ENCODE peak calls at places on chromosomes 11 and 22, in eight cellular contexts. N is lower lobe of right lung; T is effector memory CD4-positive, alpha-beta T cell; W is PC-3; K is activated T-helper 9 cell treated with anti-CD3 and anti-CD28 coated beads, Interleukin-2, amount 50 U/mL, for 16 hours; E is transverse colon; R is A172; C is astrocyte of the spinal cord. F is an unnamed sample.

GRCh38 chr11:102546427-102546826 is 15.9 kb upstream of the MMP7 start:
- DNase-seq in N (no peak), T (no peak), W (no peak), K (no peak), E (no peak), R (peak), C (peak), F (no peak)

GRCh38 chr11:35487532-35488078 is 37.8 kb downstream of the PAMR1 start:
- DNase-seq in N (no peak), T (no peak), W (peak), K (no peak), E (no peak), R (peak), C (peak), F (no peak)

GRCh38 chr11:74926304-74927030 is 22.4 kb downstream of the XRRA1 start:
- DNase-seq in N (no peak), T (no peak), W (peak), K (no peak), E (no peak), R (peak), C (peak), F (no peak)

GRCh38 chr11:65298131-65298535 is 16.5 kb upstream of the CDC42EP2 start:
- DNase-seq in N (peak), T (no peak), W (no peak), K (no peak), E (peak), R (no peak), C (peak), F (peak)

GRCh38 chr22:41048791-41049717 is 43.3 kb upstream of the EP300 start:
- DNase-seq in N (peak), T (no peak), W (no peak), K (no peak), E (peak), R (peak), C (peak), F (peak)

GRCh38 chr11:11022126-11022730 is 164.4 kb upstream of the ZBED5 start:
- DNase-seq in N (no peak), T (no peak), W (peak), K (no peak), E (no peak), R (peak), C (peak), F (no peak)

GRCh38 chr22:28032896-28033295 is 113.8 kb upstream of the PITPNB start:
- DNase-seq in N (no peak), T (no peak), W (no peak), K (no peak), E (no peak), R (no peak), C (no peak), F (no peak)

GRCh38 chr11:61026121-61027031 is 54.9 kb downstream of the CD6 start:
- DNase-seq in N (no peak), T (peak), W (no peak), K (no peak), E (peak), R (no peak), C (no peak), F (no peak)

GRCh38 chr11:79963886-79964660 is 523.2 kb upstream of the TENM4 start:
- DNase-seq in N (no peak), T (no peak), W (no peak), K (no peak), E (no peak), R (no peak), C (no peak), F (no peak)

GRCh38 chr22:36422287-36423014 is 34.7 kb upstream of the MYH9 start:
- DNase-seq in N (no peak), T (no peak), W (no peak), K (no peak), E (no peak), R (no peak), C (no peak), F (no peak)

GRCh38 chr11:126544311-126545056 is 189.0 kb downstream of the ST3GAL4 start:
- DNase-seq in N (no peak), T (no peak), W (peak), K (no peak), E (peak), R (peak), C (peak), F (no peak)

GRCh38 chr22:27094633-27095308 is 437.4 kb downstream of the MIAT start:
- DNase-seq in N (no peak), T (no peak), W (no peak), K (no peak), E (no peak), R (no peak), C (peak), F (no peak)

GRCh38 chr11:35101223-35101622 is 37.7 kb upstream of the CD44 start:
- DNase-seq in N (no peak), T (no peak), W (peak), K (no peak), E (no peak), R (no peak), C (no peak), F (no peak)

GRCh38 chr11:127627629-127628462 is 627.3 kb upstream of the KIRREL3 start:
- DNase-seq in N (no peak), T (no peak), W (no peak), K (no peak), E (peak), R (peak), C (no peak), F (peak)

GRCh38 chr11:105611837-105612480 is 2.1 kb downstream of the GRIA4 start:
- DNase-seq in N (no peak), T (no peak), W (no peak), K (no peak), E (no peak), R (no peak), C (no peak), F (no peak)

GRCh38 chr11:76186776-76187279 is 19.5 kb downstream of the WNT11 start:
- DNase-seq in N (no peak), T (no peak), W (no peak), K (no peak), E (no peak), R (no peak), C (no peak), F (no peak)

GRCh38 chr11:46741600-46742484 is 22.8 kb downstream of the F2 start:
- DNase-seq in N (no peak), T (no peak), W (no peak), K (no peak), E (no peak), R (no peak), C (no peak), F (peak)

GRCh38 chr11:35042265-35042664 is 96.7 kb upstream of the CD44 start:
- DNase-seq in N (no peak), T (no peak), W (no peak), K (no peak), E (no peak), R (no peak), C (no peak), F (no peak)

GRCh38 chr22:43351966-43352345 is 8.8 kb upstream of the SCUBE1 start:
- DNase-seq in N (no peak), T (no peak), W (no peak), K (no peak), E (no peak), R (no peak), C (no peak), F (no peak)

GRCh38 chr11:113877673-113878060 is 2.3 kb upstream of the USP28 start:
- DNase-seq in N (no peak), T (no peak), W (no peak), K (no peak), E (no peak), R (no peak), C (no peak), F (no peak)

GRCh38 chr11:132202621-132203020 is 832.2 kb downstream of the NTM start:
- DNase-seq in N (no peak), T (no peak), W (no peak), K (no peak), E (no peak), R (no peak), C (peak), F (no peak)

GRCh38 chr11:30381879-30382278 is 59.0 kb downstream of the ARL14EP start:
- DNase-seq in N (no peak), T (no peak), W (no peak), K (no peak), E (no peak), R (no peak), C (no peak), F (no peak)

GRCh38 chr11:93784935-93785360 is 866 bp downstream of the MED17 start:
- DNase-seq in N (no peak), T (no peak), W (no peak), K (no peak), E (no peak), R (no peak), C (no peak), F (no peak)

GRCh38 chr11:1546536-1547466 is 25.3 kb downstream of the DUSP8 start:
- DNase-seq in N (no peak), T (no peak), W (peak), K (no peak), E (peak), R (peak), C (no peak), F (peak)

GRCh38 chr11:86218125-86219081 is 26.1 kb upstream of the EED start:
- DNase-seq in N (peak), T (peak), W (peak), K (peak), E (peak), R (peak), C (peak), F (peak)

GRCh38 chr11:65274734-65275682 is 13.2 kb downstream of the POLA2 start:
- DNase-seq in N (peak), T (peak), W (peak), K (no peak), E (peak), R (peak), C (peak), F (peak)

GRCh38 chr11:46555269-46556054 is 38.4 kb downstream of the AMBRA1 start:
- DNase-seq in N (no peak), T (no peak), W (no peak), K (no peak), E (no peak), R (no peak), C (peak), F (no peak)

GRCh38 chr22:29198240-29198639 is 7.5 kb upstream of the EMID1 start:
- DNase-seq in N (no peak), T (no peak), W (no peak), K (no peak), E (no peak), R (no peak), C (no peak), F (no peak)

GRCh38 chr11:44625759-44626523 is 60.5 kb downstream of the CD82 start:
- DNase-seq in N (no peak), T (no peak), W (no peak), K (no peak), E (peak), R (no peak), C (no peak), F (no peak)

GRCh38 chr11:62420882-62421281 is 2.0 kb downstream of the SCGB1A1 start:
- DNase-seq in N (no peak), T (no peak), W (no peak), K (no peak), E (no peak), R (no peak), C (no peak), F (no peak)

GRCh38 chr11:87072787-87073186 is 35.1 kb downstream of the TMEM135 start:
- DNase-seq in N (no peak), T (no peak), W (peak), K (no peak), E (no peak), R (no peak), C (no peak), F (no peak)

GRCh38 chr11:98561877-98562395 is 458.8 kb upstream of the CNTN5 start:
- DNase-seq in N (no peak), T (no peak), W (peak), K (no peak), E (no peak), R (no peak), C (no peak), F (no peak)

GRCh38 chr11:108221981-108222685 is at the start of gene NPAT:
- DNase-seq in N (no peak), T (peak), W (no peak), K (peak), E (no peak), R (no peak), C (peak), F (no peak)

GRCh38 chr11:77842451-77843121 is 21.6 kb downstream of the AAMDC start:
- DNase-seq in N (no peak), T (no peak), W (peak), K (no peak), E (no peak), R (peak), C (no peak), F (no peak)

GRCh38 chr22:24796056-24796455 is 10.0 kb upstream of the SGSM1 start:
- DNase-seq in N (no peak), T (no peak), W (no peak), K (no peak), E (no peak), R (no peak), C (no peak), F (no peak)

GRCh38 chr11:67576742-67577475 is 6.7 kb upstream of the GSTP1 start:
- DNase-seq in N (no peak), T (no peak), W (no peak), K (no peak), E (no peak), R (no peak), C (no peak), F (no peak)

GRCh38 chr22:38982008-38982927 is at the start of gene APOBEC3B:
- DNase-seq in N (peak), T (peak), W (peak), K (peak), E (peak), R (peak), C (peak), F (peak)

GRCh38 chr11:133896642-133897330 is 51.5 kb upstream of the SPATA19 start:
- DNase-seq in N (no peak), T (no peak), W (no peak), K (no peak), E (no peak), R (no peak), C (no peak), F (no peak)

GRCh38 chr11:91922846-91923245 is 301.8 kb upstream of the FAT3 start:
- DNase-seq in N (no peak), T (no peak), W (peak), K (no peak), E (no peak), R (no peak), C (no peak), F (no peak)